ENCODE peak calls at places on chromosome 4, in seven cellular contexts. E is stimulated activated CD4-positive, alpha-beta T cell treated with anti-CD3 and anti-CD28 coated beads, Interleukin-1b, Interleukin-23, amount 100 ng/mL, for 24 hours; M is T-helper 2 cell; A is ACHN; I is AG04449; Z is osteocyte; H is stimulated activated CD8-positive, alpha-beta memory T cell treated with anti-CD3 and anti-CD28 coated beads, Interleukin-4, amount 100 ng/mL, for 1 hour. K is an unnamed sample.

GRCh38 chr4:81470456-81471327 is 1.0 kb downstream of the RASGEF1B start:
- DNase-seq in E (no peak), I (no peak), A (peak; percentile 21), H (no peak), Z (no peak), M (peak; percentile 18), K (peak; percentile 18)

GRCh38 chr4:94912606-94913005 is 154.9 kb downstream of the BMPR1B start:
- DNase-seq in E (no peak), Z (no peak), H (no peak), A (no peak), M (peak; percentile 72), I (no peak), K (no peak)

GRCh38 chr4:83993774-83994173 is 457.9 kb downstream of the GPAT3 start:
- DNase-seq in M (peak; percentile 18), E (no peak), H (no peak), Z (no peak), A (no peak), I (no peak), K (no peak)

GRCh38 chr4:82124365-82124764 is 249.4 kb downstream of the HNRNPD start:
- DNase-seq in M (no peak), A (no peak), H (no peak), I (no peak), E (no peak), Z (no peak), K (no peak)

GRCh38 chr4:181528570-181529184 is 714.5 kb upstream of the TENM3 start:
- DNase-seq in M (peak; percentile 22), Z (peak; percentile 89), H (no peak), I (peak; percentile 19), A (peak; percentile 77), E (no peak), K (no peak)

GRCh38 chr4:152103181-152103901 is 342.5 kb upstream of the GATB start:
- DNase-seq in I (no peak), Z (no peak), A (no peak), H (no peak), M (no peak), E (no peak), K (no peak)

GRCh38 chr4:5710065-5710961 is 688 bp upstream of the EVC start:
- DNase-seq in H (no peak), E (no peak), A (peak; percentile 31), Z (no peak), M (peak; percentile 20), I (no peak), K (no peak)

GRCh38 chr4:145071560-145071959 is 26.4 kb downstream of the ANAPC10 start:
- DNase-seq in E (no peak), I (no peak), H (no peak), M (no peak), A (no peak), Z (no peak), K (no peak)